ENCODE peak calls at places on chromosomes 16 and 17, in eight cellular contexts. X is RWPE1, O is right atrium auricular region, F is NCI-H345, S is T-helper 2 cell, Y is kidney, J is NCI-H2081, M is left ventricle myocardium superior. C is an unnamed sample.

GRCh38 chr17:422196-422930 is 69.8 kb upstream of the RPH3AL start:
- DNase-seq in Y (no peak), S (no peak), X (no peak), F (no peak), J (no peak), O (no peak), M (no peak), C (no peak)

GRCh38 chr16:4733211-4733742 is 794 bp downstream of the ANKS3 start:
- DNase-seq in X (no peak), Y (peak), S (no peak), F (no peak), O (no peak), J (no peak), M (no peak), C (no peak)

GRCh38 chr17:37283414-37283961 is 92.3 kb upstream of the C17orf78 start:
- DNase-seq in J (no peak), S (no peak), Y (no peak), X (no peak), M (no peak), O (no peak), F (no peak), C (no peak)

GRCh38 chr17:38921756-38922411 is 3.5 kb upstream of the LASP1NB start:
- DNase-seq in Y (peak), F (no peak), O (peak), X (no peak), S (no peak), M (no peak), J (no peak), C (no peak)

GRCh38 chr16:72255785-72256184 is 83.8 kb upstream of the PMFBP1 start:
- DNase-seq in S (no peak), M (no peak), X (no peak), F (no peak), Y (no peak), O (no peak), J (no peak), C (no peak)

GRCh38 chr17:45098081-45098868 is 34.0 kb downstream of the PLCD3 start:
- DNase-seq in S (no peak), Y (no peak), F (no peak), X (no peak), O (no peak), M (peak), J (no peak), C (no peak)

GRCh38 chr17:63516910-63517824 is 6.0 kb upstream of the KCNH6 start:
- DNase-seq in S (no peak), M (no peak), Y (no peak), O (no peak), X (peak), J (no peak), F (no peak), C (no peak)

GRCh38 chr17:50149425-50150353 is 788 bp downstream of the PPP1R9B start:
- DNase-seq in J (peak), O (no peak), S (peak), M (peak), Y (peak), X (no peak), F (peak), C (no peak)

GRCh38 chr17:12250973-12251372 is 230.3 kb downstream of the MAP2K4 start:
- DNase-seq in F (no peak), J (no peak), O (no peak), X (no peak), S (no peak), M (no peak), Y (no peak), C (no peak)

GRCh38 chr16:21663889-21664647 is at the start of gene OTOA:
- DNase-seq in F (peak), J (no peak), S (peak), M (peak), O (no peak), X (no peak), Y (peak), C (no peak)

C was measured in cerebellar cortex.